ENCODE peak calls at places on chromosomes 3 and 15, in four cellular contexts. T, B, Q and H are unnamed samples.
A peak's percentile ranks its signal among the peaks of the same experiment; 100 is the strongest.

GRCh38 chr15:48644827-48645557 is 517 bp downstream of the FBN1 start:
- DNase-seq in T (no peak), B (peak; percentile 51), Q (peak; percentile 60), H (no peak)

GRCh38 chr3:127655641-127656040 is 17.1 kb upstream of the ABTB1 start:
- DNase-seq in Q (peak; percentile 63), B (no peak), T (no peak), H (peak; percentile 19)

GRCh38 chr3:155217591-155217990 is 75.9 kb downstream of the STRIT1 start:
- DNase-seq in Q (peak; percentile 63), B (no peak), T (no peak), H (no peak)

GRCh38 chr15:96181873-96182301 is 148.6 kb upstream of the NR2F2 start:
- DNase-seq in T (no peak), B (peak; percentile 50), Q (peak; percentile 90), H (no peak)

GRCh38 chr3:187629711-187630110 is 40.5 kb downstream of the SST start:
- DNase-seq in B (no peak), Q (peak; percentile 6), T (no peak), H (no peak)

GRCh38 chr3:127541320-127541719 is 49.2 kb downstream of the TPRA1 start:
- DNase-seq in B (no peak), Q (no peak), T (no peak), H (no peak)

GRCh38 chr15:57647071-57647790 is 55.5 kb downstream of the MYZAP start:
- DNase-seq in B (no peak), Q (no peak), T (peak; percentile 77), H (no peak)

GRCh38 chr3:154743418-154743817 is 313.4 kb upstream of the GPR149 start:
- DNase-seq in T (no peak), Q (no peak), B (no peak), H (no peak)

GRCh38 chr3:133444071-133444774 is 44.4 kb downstream of the BFSP2 start:
- DNase-seq in T (no peak), B (no peak), Q (no peak), H (no peak)

GRCh38 chr3:57652203-57652602 is 40.7 kb downstream of the DENND6A start:
- DNase-seq in Q (no peak), B (no peak), T (no peak), H (no peak)

GRCh38 chr3:126357299-126358037 is at the start of gene KLF15:
- DNase-seq in T (peak; percentile 82), Q (peak; percentile 83), B (peak; percentile 91), H (peak; percentile 13)

GRCh38 chr15:80010131-80010673 is 39.2 kb upstream of the BCL2A1 start:
- DNase-seq in B (no peak), T (no peak), Q (peak; percentile 57), H (no peak)

GRCh38 chr15:74627766-74628165 is 12.1 kb downstream of the CLK3 start:
- DNase-seq in T (no peak), Q (no peak), B (no peak), H (no peak)

GRCh38 chr3:108588616-108589015 is 622 bp downstream of the CIP2A start:
- DNase-seq in B (no peak), Q (no peak), T (no peak), H (no peak)

GRCh38 chr15:90957105-90957790 is 2.6 kb downstream of the RCCD1 start:
- DNase-seq in T (peak; percentile 40), Q (peak; percentile 52), B (peak; percentile 68), H (no peak)

GRCh38 chr3:42148982-42149432 is 57.9 kb downstream of the TRAK1 start:
- DNase-seq in B (no peak), Q (peak; percentile 80), T (peak; percentile 50), H (peak; percentile 76)

GRCh38 chr3:14511971-14512943 is 27.9 kb downstream of the GRIP2 start:
- DNase-seq in Q (no peak), T (no peak), B (no peak), H (no peak)

GRCh38 chr15:82649226-82649999 is 2.2 kb upstream of the CPEB1 start:
- DNase-seq in B (no peak), T (no peak), Q (no peak), H (no peak)

GRCh38 chr3:21073561-21073960 is 677.4 kb downstream of the ZNF385D start:
- DNase-seq in B (no peak), T (no peak), Q (no peak), H (no peak)

GRCh38 chr3:2452249-2452648 is 353.6 kb downstream of the CNTN4 start:
- DNase-seq in B (no peak), T (no peak), Q (no peak), H (no peak)

GRCh38 chr15:49421991-49422390 is 1.1 kb upstream of the FGF7 start:
- DNase-seq in B (peak; percentile 53), Q (peak; percentile 32), T (peak; percentile 65), H (peak; percentile 38)

GRCh38 chr3:100401674-100402036 is 316 bp downstream of the LNP1 start:
- DNase-seq in T (no peak), Q (peak; percentile 21), B (peak; percentile 62), H (no peak)

GRCh38 chr3:134312873-134313838 is 61.1 kb downstream of the AMOTL2 start:
- DNase-seq in B (peak; percentile 77), T (peak; percentile 71), Q (peak; percentile 80), H (no peak)

GRCh38 chr3:117790256-117790987 is 1080.8 kb downstream of the TUSC7 start:
- DNase-seq in B (no peak), T (no peak), Q (peak; percentile 16), H (no peak)

GRCh38 chr3:126446791-126447190 is 28.9 kb downstream of the ZXDC start:
- DNase-seq in B (no peak), Q (peak; percentile 7), T (no peak), H (no peak)

GRCh38 chr15:37093480-37094410 is 6.6 kb downstream of the MEIS2 start:
- DNase-seq in B (no peak), T (no peak), Q (no peak), H (no peak)

GRCh38 chr3:41357271-41357670 is 158.0 kb downstream of the CTNNB1 start:
- DNase-seq in B (no peak), Q (no peak), T (no peak), H (no peak)

GRCh38 chr15:70563561-70564095 is 199.7 kb downstream of the UACA start:
- DNase-seq in T (no peak), Q (no peak), B (no peak), H (no peak)

GRCh38 chr3:134652409-134652831 is 1.6 kb upstream of the KY start:
- DNase-seq in B (no peak), Q (no peak), T (no peak), H (no peak)

GRCh38 chr15:81887913-81888312 is 157.9 kb downstream of the MEX3B start:
- DNase-seq in Q (peak; percentile 53), T (no peak), B (no peak), H (peak; percentile 72)

GRCh38 chr3:11077466-11077865 is 76.8 kb upstream of the HRH1 start:
- DNase-seq in T (no peak), B (no peak), Q (peak; percentile 63), H (no peak)

GRCh38 chr3:193883551-193883950 is 252.4 kb upstream of the HES1 start:
- DNase-seq in B (no peak), T (peak; percentile 16), Q (no peak), H (no peak)

GRCh38 chr3:194346035-194346434 is 5.1 kb downstream of the CPN2 start:
- DNase-seq in T (no peak), Q (no peak), B (no peak), H (no peak)

GRCh38 chr3:195613468-195614069 is 29.8 kb upstream of the APOD start:
- DNase-seq in Q (peak; percentile 72), T (no peak), B (no peak), H (no peak)

GRCh38 chr3:12120374-12121140 is 38.2 kb downstream of the TIMP4 start:
- DNase-seq in Q (no peak), T (peak; percentile 60), B (no peak), H (no peak)

GRCh38 chr3:98325055-98325454 is 28.6 kb upstream of the OR5K4 start:
- DNase-seq in Q (no peak), T (no peak), B (no peak), H (no peak)

GRCh38 chr3:118075873-118076272 is 958.8 kb downstream of the IGSF11 start:
- DNase-seq in B (no peak), T (no peak), Q (no peak), H (no peak)

GRCh38 chr3:64686446-64686908 is 1.3 kb downstream of the ADAMTS9 start:
- DNase-seq in B (no peak), T (peak; percentile 77), Q (peak; percentile 67), H (no peak)

GRCh38 chr3:126259411-126260391 is 79.3 kb upstream of the ALDH1L1 start:
- DNase-seq in Q (no peak), T (peak; percentile 54), B (no peak), H (no peak)

DNA sequence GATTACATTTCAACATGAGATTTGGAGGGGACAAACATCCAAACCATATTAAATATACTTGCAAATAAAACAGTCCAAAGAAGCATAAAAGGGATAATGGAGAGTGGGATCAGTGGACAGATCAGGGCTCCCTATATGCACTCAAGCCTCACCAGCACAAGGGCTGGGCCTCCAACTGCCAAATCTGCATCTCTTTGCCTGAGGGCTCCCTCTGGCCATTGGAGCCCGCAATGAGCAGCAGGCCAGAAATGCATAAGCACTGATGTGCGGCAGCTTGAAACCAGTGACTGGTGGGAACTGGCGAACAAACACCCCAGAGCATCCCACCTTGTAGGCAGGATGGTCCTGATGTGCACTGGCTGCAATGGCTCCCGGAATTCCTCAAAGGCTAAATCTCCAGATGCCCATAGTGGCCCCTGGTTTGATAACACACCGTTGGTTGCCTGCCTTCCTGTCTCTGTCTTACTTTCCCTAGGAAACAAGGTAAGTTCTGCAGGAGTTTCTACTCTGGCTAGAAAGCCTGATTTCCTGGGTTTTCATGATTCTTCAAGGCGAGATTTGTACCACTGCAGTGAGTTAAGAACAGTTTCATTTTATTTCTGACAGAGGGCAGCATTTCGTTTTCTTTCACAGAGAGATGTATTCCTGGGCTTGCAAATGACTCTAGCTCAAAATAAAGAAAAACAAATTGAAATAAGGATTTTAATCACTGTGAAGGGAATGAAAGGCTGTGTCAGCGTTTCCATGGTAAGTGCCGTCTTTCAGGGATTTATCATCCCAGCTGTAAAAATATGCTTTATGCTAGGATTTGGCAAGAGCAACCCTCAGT is 56.0 kb upstream of the POMGNT2 start:
- DNase-seq in B (no peak), T (peak; percentile 86), Q (peak; percentile 70), H (peak; percentile 23)
- TF ChIP-seq CTCF in B (peak; percentile 65), T (peak; percentile 33), Q (peak; percentile 36), H (peak; percentile 29)

GRCh38 chr3:178382388-178383061 is 153.7 kb upstream of the KCNMB2 start:
- DNase-seq in B (no peak), Q (peak; percentile 93), T (peak; percentile 95), H (peak; percentile 69)
- H3K4me3 ChIP-seq in B (no peak overlapping the region), Q (no peak overlapping the region), T (no peak overlapping the region), H (no peak overlapping the region)

DNA sequence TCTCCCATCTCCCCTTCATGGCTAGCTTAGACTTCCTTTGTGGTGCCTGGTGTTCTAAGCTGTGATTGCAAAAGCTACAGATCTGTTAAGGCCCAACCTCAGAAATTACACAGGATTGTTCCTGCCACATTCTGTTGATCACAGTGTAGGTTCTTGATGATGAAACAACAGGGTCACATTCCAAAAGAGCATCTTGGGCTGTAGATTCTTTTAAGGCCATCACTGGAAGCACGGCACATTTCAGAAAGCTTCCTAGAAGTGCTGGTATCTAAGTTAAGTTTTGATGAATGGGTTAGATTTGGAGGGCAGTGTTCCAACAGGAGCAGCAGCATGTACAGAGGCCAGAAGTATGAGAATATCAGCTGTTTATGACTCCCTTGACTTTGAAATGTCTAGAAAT is 107.5 kb upstream of the SKOR1 start:
- DNase-seq in Q (no peak), T (no peak), B (no peak), H (no peak)
- TF ChIP-seq CTCF in Q (no peak), T (no peak), B (no peak), H (no peak)

DNA sequence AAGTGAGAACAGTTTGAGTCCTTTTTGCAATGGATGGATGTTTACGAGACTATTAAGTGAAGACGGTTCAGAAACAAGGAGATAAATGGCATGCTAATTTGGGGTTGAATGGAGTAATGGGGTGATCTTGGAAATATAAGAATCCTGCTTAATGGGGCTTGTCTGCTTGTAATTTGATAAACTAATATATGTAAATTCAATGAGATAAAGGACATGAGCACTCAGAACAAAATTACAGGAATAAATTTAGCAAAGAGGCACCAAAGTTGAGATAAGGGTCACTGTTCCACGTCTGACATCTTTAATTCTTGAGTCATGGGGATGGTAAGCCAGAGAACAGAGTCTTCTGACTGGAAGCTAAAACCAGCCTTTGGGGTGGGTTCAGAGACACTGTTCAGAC is 67.7 kb upstream of the CHRNB4 start:
- DNase-seq in Q (no peak), B (no peak), T (no peak), H (no peak)
- H3K4me3 ChIP-seq in Q (no peak overlapping the region), B (no peak overlapping the region), T (no peak overlapping the region), H (no peak overlapping the region)